ENCODE peak calls at places on chromosomes 5 and 9, in ten cellular contexts. L is mammary epithelial cell; U is HCT116; H is CD8-positive, alpha-beta T cell; K is psoas muscle; X is ascending aorta; F is adrenal gland; S is endothelial cell of umbilical vein; Q is stomach; W is heart left ventricle. R is an unnamed sample.
A peak's percentile ranks its signal among the peaks of the same experiment; 100 is the strongest.

GRCh38 chr5:36657563-36657995 is 51.2 kb downstream of the SLC1A3 start:
- DNase-seq in U (peak; percentile 74), H (no peak), W (peak; percentile 63), K (no peak), S (peak; percentile 51), L (peak; percentile 99), Q (peak; percentile 57), F (peak; percentile 86), X (no peak), R (no peak)

GRCh38 chr5:180598316-180598701 is 7.0 kb upstream of the SCGB3A1 start:
- DNase-seq in U (no peak), H (no peak), S (no peak), F (peak; percentile 23), X (no peak), L (no peak), W (no peak), Q (peak; percentile 2), K (no peak), R (no peak)

GRCh38 chr9:120859361-120859760 is 16.6 kb upstream of the PSMD5 start:
- DNase-seq in S (no peak), Q (no peak), H (no peak), X (no peak), K (no peak), W (no peak), L (no peak), F (peak; percentile 29), U (no peak), R (no peak)

GRCh38 chr9:135701067-135701967 is 668 bp upstream of the KCNT1 start:
- DNase-seq in K (no peak), S (no peak), W (no peak), U (no peak), X (no peak), H (peak; percentile 13), Q (no peak), L (no peak), F (no peak), R (no peak)

GRCh38 chr5:170159101-170159698 is 53.5 kb downstream of the FOXI1 start:
- DNase-seq in U (no peak), W (no peak), Q (no peak), F (no peak), H (no peak), X (no peak), S (no peak), K (no peak), L (peak; percentile 46), R (no peak)

GRCh38 chr5:137563301-137563645 is 64.1 kb upstream of the SPOCK1 start:
- DNase-seq in Q (no peak), W (no peak), F (no peak), H (no peak), U (no peak), K (no peak), L (no peak), S (no peak), X (no peak), R (no peak)

GRCh38 chr5:111512026-111512405 is 319 bp downstream of the STARD4 start:
- DNase-seq in Q (no peak), U (no peak), W (no peak), K (no peak), L (no peak), S (no peak), H (no peak), X (peak; percentile 12), F (no peak), R (no peak)

GRCh38 chr5:66807743-66808142 is 211.6 kb downstream of the MAST4 start:
- DNase-seq in F (peak; percentile 64), X (no peak), U (peak; percentile 2), H (no peak), W (no peak), K (no peak), S (peak; percentile 75), Q (no peak), L (peak; percentile 80), R (peak; percentile 15)

GRCh38 chr9:128149001-128149701 is at the start of gene LCN2:
- DNase-seq in H (no peak), L (peak; percentile 90), U (peak; percentile 48), Q (peak; percentile 84), K (peak; percentile 38), W (no peak), X (no peak), S (no peak), F (no peak), R (no peak)

GRCh38 chr5:173753307-173754168 is 134.6 kb upstream of the CPEB4 start:
- DNase-seq in U (no peak), W (peak; percentile 61), X (no peak), S (no peak), Q (no peak), K (peak; percentile 95), H (no peak), F (peak; percentile 89), L (no peak), R (no peak)

GRCh38 chr9:115132648-115133047 is 14.7 kb upstream of the TNC start:
- DNase-seq in K (no peak), S (no peak), L (no peak), F (no peak), U (no peak), X (no peak), Q (no peak), H (no peak), W (peak; percentile 43), R (no peak)

GRCh38 chr5:158234323-158235158 is 375.6 kb upstream of the CLINT1 start:
- DNase-seq in L (no peak), S (no peak), F (no peak), Q (no peak), H (no peak), W (no peak), K (no peak), X (no peak), U (no peak), R (no peak)

GRCh38 chr9:83027153-83027867 is 35.6 kb downstream of the RASEF start:
- DNase-seq in U (peak; percentile 22), Q (no peak), K (no peak), W (no peak), F (no peak), H (no peak), X (no peak), L (peak; percentile 91), S (no peak), R (no peak)

GRCh38 chr9:78314953-78315870 is 18.3 kb downstream of the PSAT1 start:
- DNase-seq in S (peak; percentile 50), F (peak; percentile 42), W (no peak), X (no peak), L (no peak), H (no peak), K (no peak), Q (no peak), U (no peak), R (no peak)

GRCh38 chr5:157516626-157517325 is 56.8 kb downstream of the NIPAL4 start:
- DNase-seq in H (no peak), X (peak; percentile 29), U (no peak), Q (no peak), F (peak; percentile 94), S (no peak), K (peak; percentile 75), W (peak; percentile 49), L (peak; percentile 55), R (no peak)

GRCh38 chr5:160310910-160311295 is 1.5 kb downstream of the CCNJL start:
- DNase-seq in F (no peak), U (no peak), K (no peak), L (no peak), S (no peak), W (no peak), X (no peak), Q (no peak), H (no peak), R (no peak)

GRCh38 chr5:126917918-126918623 is 112.3 kb downstream of the MARCHF3 start:
- DNase-seq in L (no peak), S (peak; percentile 16), X (no peak), U (no peak), F (peak; percentile 80), K (peak; percentile 50), Q (no peak), W (no peak), H (no peak), R (no peak)

GRCh38 chr5:109558952-109559351 is 130.8 kb upstream of the MAN2A1 start:
- DNase-seq in F (no peak), L (no peak), Q (no peak), S (no peak), X (no peak), K (no peak), H (no peak), W (no peak), U (no peak), R (no peak)

DNA sequence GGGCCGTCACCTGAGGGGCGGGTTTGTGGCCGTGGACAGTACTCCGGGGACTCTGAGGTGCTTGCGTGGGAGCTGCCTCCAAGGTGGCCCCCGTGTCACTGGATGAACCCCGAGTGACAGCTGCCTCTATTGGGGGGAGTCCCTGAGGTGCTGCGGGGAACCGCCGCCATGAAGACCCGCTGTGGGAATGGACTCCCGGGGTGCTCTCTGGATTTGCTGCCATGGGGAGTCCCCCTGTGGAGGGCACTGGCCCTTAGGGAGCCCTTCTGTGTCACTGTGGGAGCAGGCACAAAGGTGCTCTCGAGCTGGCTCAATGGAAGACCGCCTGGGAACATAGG is 100.2 kb upstream of the CCL21 start:
- DNase-seq in U (no peak), W (no peak), L (no peak), H (no peak), F (no peak), X (no peak), S (no peak), K (no peak), Q (no peak), R (no peak)
- H3K27me3 ChIP-seq in U (peaks cover 16% of the 10 kb centered on the region), W (peaks cover 11% of the 10 kb centered on the region), L (peaks cover 4% of the 10 kb centered on the region), H (no peaks in the 10 kb centered on the region), F (peaks cover 12% of the 10 kb centered on the region), X (no peaks in the 10 kb centered on the region), S (peaks cover 44% of the 10 kb centered on the region), K (peaks cover 13% of the 10 kb centered on the region), Q (peaks cover 49% of the 10 kb centered on the region), R (no peaks in the 10 kb centered on the region)

GRCh38 chr9:21552244-21552825 is 70.2 kb upstream of the IFNE start:
- DNase-seq in W (no peak), Q (no peak), S (no peak), X (no peak), U (no peak), K (no peak), F (no peak), H (no peak), L (no peak), R (no peak)
- H3K4me1 ChIP-seq in W (no peaks in the 10 kb centered on the region), Q (peaks cover 26% of the 10 kb centered on the region), S (peaks cover 77% of the 10 kb centered on the region), X (peaks cover 8% of the 10 kb centered on the region), U (peaks cover 86% of the 10 kb centered on the region), K (no peaks in the 10 kb centered on the region), F (no peaks in the 10 kb centered on the region), H (no peaks in the 10 kb centered on the region), L (peaks cover 55% of the 10 kb centered on the region), R (peaks cover 14% of the 10 kb centered on the region)

GRCh38 chr5:102865510-102866314 is 110.6 kb downstream of the PAM start:
- DNase-seq in W (peak; percentile 83), L (peak; percentile 81), H (peak; percentile 21), U (peak; percentile 86), F (peak; percentile 87), X (peak; percentile 34), K (peak; percentile 91), Q (peak; percentile 67), S (peak; percentile 80), R (peak; percentile 47)
- TF ChIP-seq CTCF in W (no peak), L (no peak), H (no peak), U (no peak), F (no peak), X (no peak), K (no peak), Q (no peak), S (no peak), R (no peak)

DNA sequence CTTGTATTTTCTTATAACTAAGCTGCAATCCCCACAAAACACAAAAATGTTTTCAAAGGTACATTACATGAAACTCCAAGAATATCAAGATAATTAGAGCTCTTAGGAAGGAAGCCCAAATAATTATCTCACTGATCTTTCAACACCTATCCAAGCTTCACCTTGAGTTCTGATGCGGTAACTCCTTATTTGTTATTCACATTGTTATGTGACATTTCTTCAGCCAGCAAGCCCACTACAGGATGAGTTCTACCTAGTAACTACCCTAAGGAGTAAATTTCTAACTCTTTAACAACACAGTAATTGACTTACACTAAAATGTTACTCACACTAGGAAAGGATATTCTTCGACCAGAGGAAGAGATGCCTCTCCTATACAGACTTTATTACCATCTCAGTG is 9.9 kb downstream of the NR6A1 start:
- DNase-seq in L (no peak), F (no peak), K (no peak), S (no peak), W (no peak), U (no peak), H (no peak), Q (no peak), X (no peak), R (no peak)
- H3K27me3 ChIP-seq in L (no peaks in the 10 kb centered on the region), F (peaks cover 17% of the 10 kb centered on the region), K (no peaks in the 10 kb centered on the region), S (peaks cover 87% of the 10 kb centered on the region), W (no peaks in the 10 kb centered on the region), U (no peaks in the 10 kb centered on the region), H (peaks cover 10% of the 10 kb centered on the region), Q (peaks cover 100% of the 10 kb centered on the region), X (no peaks in the 10 kb centered on the region), R (no peaks in the 10 kb centered on the region)